ENCODE peak calls at places on chromosomes 1 and 21, in nine cellular contexts. E, T, O, I, H, D, V, X and C are unnamed samples.
A peak's percentile ranks its signal among the peaks of the same experiment; 100 is the strongest.

GRCh38 chr1:159854101-159854692 is 8.3 kb downstream of the VSIG8 start:
- DNase-seq in X (peak; percentile 9), H (no peak), E (peak; percentile 53), D (peak; percentile 86), I (no peak), T (no peak), V (peak; percentile 65), O (peak; percentile 73), C (peak; percentile 89)

GRCh38 chr1:205793959-205794730 is 18.9 kb downstream of the SLC41A1 start:
- DNase-seq in V (no peak), I (no peak), O (no peak), H (no peak), T (no peak), E (no peak), D (no peak), X (no peak), C (no peak)

GRCh38 chr1:59971464-59971911 is 44.9 kb upstream of the CYP2J2 start:
- DNase-seq in D (peak; percentile 69), X (no peak), V (peak; percentile 71), T (peak; percentile 56), I (peak; percentile 43), O (peak; percentile 83), H (peak; percentile 3), E (peak; percentile 69), C (peak; percentile 72)

GRCh38 chr1:182279724-182280506 is 111.7 kb downstream of the GLUL start:
- DNase-seq in D (no peak), O (no peak), X (no peak), I (peak; percentile 85), V (no peak), T (no peak), E (no peak), H (no peak), C (no peak)

GRCh38 chr1:63327417-63328139 is 5.2 kb downstream of the FOXD3 start:
- DNase-seq in D (peak; percentile 43), O (peak; percentile 88), H (no peak), E (peak; percentile 75), T (peak; percentile 55), X (no peak), I (peak; percentile 3), V (peak; percentile 66), C (peak; percentile 72)

GRCh38 chr1:153404768-153405167 is 11.6 kb upstream of the S100A7A start:
- DNase-seq in O (peak; percentile 33), E (no peak), D (no peak), I (no peak), X (no peak), H (peak; percentile 26), T (no peak), V (peak; percentile 73), C (peak; percentile 85)

GRCh38 chr21:18298228-18298627 is 53.6 kb downstream of the CHODL start:
- DNase-seq in O (no peak), X (no peak), V (peak; percentile 11), E (no peak), D (no peak), T (no peak), H (no peak), I (no peak), C (no peak)

GRCh38 chr1:47196622-47197021 is 6.8 kb upstream of the PDZK1IP1 start:
- DNase-seq in I (no peak), T (no peak), V (no peak), H (no peak), X (no peak), E (no peak), D (no peak), O (no peak), C (no peak)

GRCh38 chr21:45990741-45991605 is 9.4 kb downstream of the COL6A1 start:
- DNase-seq in T (no peak), I (no peak), D (no peak), E (no peak), V (no peak), O (no peak), H (peak; percentile 0), X (no peak), C (peak; percentile 43)

GRCh38 chr1:213993929-213994328 is 6.2 kb downstream of the PROX1 start:
- DNase-seq in V (no peak), O (no peak), E (no peak), D (no peak), H (no peak), T (no peak), I (peak; percentile 22), X (no peak), C (no peak)

GRCh38 chr1:61093525-61094137 is 11.3 kb downstream of the NFIA start:
- DNase-seq in X (no peak), V (peak; percentile 8), D (no peak), T (no peak), O (no peak), H (no peak), E (no peak), I (no peak), C (no peak)

GRCh38 chr1:51517361-51518032 is 1.6 kb downstream of the EPS15 start:
- DNase-seq in O (peak; percentile 8), D (no peak), I (no peak), V (no peak), H (no peak), T (no peak), E (peak; percentile 42), X (no peak), C (no peak)

GRCh38 chr1:182389619-182390047 is 2.0 kb downstream of the GLUL start:
- DNase-seq in H (no peak), T (no peak), E (no peak), V (peak; percentile 34), D (peak; percentile 83), O (peak; percentile 16), I (no peak), X (no peak), C (peak; percentile 57)